ENCODE peak calls at places on chromosomes 4 and X, in four cellular contexts. One of them, this sample, is unnamed.

GRCh38 chr4:47494124-47494430 is 9.0 kb downstream of the ATP10D start:
- DNase-seq in K562: no peak
- DNase-seq in WTC11: no peak
- DNase-seq in HepG2: no peak
- DNase-seq in this sample: no peak

GRCh38 chrX:2418000-2418399 is 82.8 kb downstream of the DHRSX start:
- DNase-seq in K562: no peak
- DNase-seq in WTC11: no peak
- DNase-seq in HepG2: no peak
- DNase-seq in this sample: no peak

GRCh38 chrX:17035111-17035510 is 88.7 kb downstream of the REPS2 start:
- DNase-seq in K562: no peak
- DNase-seq in WTC11: no peak
- DNase-seq in HepG2: no peak
- DNase-seq in this sample: no peak

GRCh38 chrX:114930227-114930626 is 87.2 kb downstream of the IL13RA2 start:
- DNase-seq in K562: no peak
- DNase-seq in WTC11: no peak
- DNase-seq in HepG2: no peak
- DNase-seq in this sample: no peak

GRCh38 chr4:17024430-17024829 is 126.0 kb upstream of the LDB2 start:
- DNase-seq in K562: no peak
- DNase-seq in WTC11: no peak
- DNase-seq in HepG2: no peak
- DNase-seq in this sample: no peak

GRCh38 chrX:151359931-151360871 is 36.8 kb upstream of the VMA21 start:
- DNase-seq in K562: peak
- DNase-seq in WTC11: peak
- DNase-seq in HepG2: peak
- DNase-seq in this sample: no peak

GRCh38 chr4:142282870-142283431 is 563.1 kb downstream of the INPP4B start:
- DNase-seq in K562: no peak
- DNase-seq in WTC11: no peak
- DNase-seq in HepG2: no peak
- DNase-seq in this sample: no peak

GRCh38 chrX:77342028-77342427 is 105.2 kb upstream of the FGF16 start:
- DNase-seq in K562: no peak
- DNase-seq in WTC11: no peak
- DNase-seq in HepG2: no peak
- DNase-seq in this sample: no peak

GRCh38 chr4:1065732-1066131 is 47.6 kb downstream of the RNF212 start:
- DNase-seq in K562: no peak
- DNase-seq in WTC11: no peak
- DNase-seq in HepG2: no peak
- DNase-seq in this sample: no peak

GRCh38 chrX:95884196-95884595 is 800.4 kb upstream of the DIAPH2 start:
- DNase-seq in K562: no peak
- DNase-seq in WTC11: no peak
- DNase-seq in HepG2: no peak
- DNase-seq in this sample: no peak

GRCh38 chr4:141021397-141022194 is 111.7 kb downstream of the RNF150 start:
- DNase-seq in K562: no peak
- DNase-seq in WTC11: no peak
- DNase-seq in HepG2: no peak
- DNase-seq in this sample: no peak

GRCh38 chr4:141019772-141020171 is 113.5 kb downstream of the RNF150 start:
- DNase-seq in K562: no peak
- DNase-seq in WTC11: no peak
- DNase-seq in HepG2: no peak
- DNase-seq in this sample: no peak

GRCh38 chr4:141022221-141022760 is 111.0 kb downstream of the RNF150 start:
- DNase-seq in K562: no peak
- DNase-seq in WTC11: no peak
- DNase-seq in HepG2: no peak
- DNase-seq in this sample: no peak

GRCh38 chr4:141023051-141023450 is 110.2 kb downstream of the RNF150 start:
- DNase-seq in K562: no peak
- DNase-seq in WTC11: no peak
- DNase-seq in HepG2: no peak
- DNase-seq in this sample: no peak

GRCh38 chr4:141020801-141021261 is 112.4 kb downstream of the RNF150 start:
- DNase-seq in K562: no peak
- DNase-seq in WTC11: no peak
- DNase-seq in HepG2: no peak
- DNase-seq in this sample: no peak
- TF ChIP-seq NR2C2 in K562: no peak
- TF ChIP-seq NR2C2 in WTC11: no peak
- TF ChIP-seq NR2C2 in HepG2: no peak
- TF ChIP-seq NR2C2 in this sample: no peak

DNA sequence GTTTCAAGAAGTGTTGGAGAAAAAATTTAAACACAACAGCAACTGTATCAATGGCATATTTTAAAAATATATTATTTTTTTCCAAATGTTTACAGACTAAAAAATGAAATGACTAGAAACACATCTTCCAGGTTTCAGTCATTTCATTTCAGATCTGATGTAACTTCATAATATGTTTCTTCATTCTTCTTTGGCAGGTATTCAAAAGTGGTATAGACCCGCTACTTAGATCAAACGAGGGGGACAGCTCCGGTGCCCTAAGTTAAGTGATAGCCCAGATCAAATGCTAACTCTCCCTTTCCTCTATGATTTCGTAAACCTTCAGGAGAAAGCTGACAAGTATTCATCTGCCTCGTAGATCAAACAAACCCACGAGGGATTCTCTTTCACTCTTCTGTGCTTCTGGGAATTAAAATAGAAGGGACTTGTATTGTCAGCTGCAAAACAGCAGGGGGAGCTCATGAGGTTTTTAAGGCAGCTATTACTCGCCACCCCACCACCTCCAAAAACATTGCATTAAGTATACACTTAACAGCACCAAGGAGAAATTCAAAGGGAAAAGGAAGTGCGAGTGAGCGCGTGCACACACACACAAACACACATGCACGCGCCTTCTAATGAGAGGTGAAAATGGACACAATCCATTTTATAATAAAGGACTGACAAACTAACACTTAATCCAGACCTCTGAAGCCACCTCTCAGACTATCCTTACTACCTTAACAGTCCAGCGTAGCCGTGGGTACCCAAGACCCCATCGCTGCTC is 21.4 kb downstream of the HELT start:
- DNase-seq in K562: peak
- DNase-seq in WTC11: no peak
- DNase-seq in HepG2: peak
- DNase-seq in this sample: peak
- TF ChIP-seq CREM in K562: no peak
- TF ChIP-seq CREM in WTC11: no peak
- TF ChIP-seq CREM in HepG2: no peak
- TF ChIP-seq CREM in this sample: no peak

GRCh38 chrX:133005038-133005437 is 46.6 kb upstream of the HS6ST2 start:
- DNase-seq in K562: peak
- DNase-seq in WTC11: no peak
- DNase-seq in HepG2: peak
- DNase-seq in this sample: no peak
- TF ChIP-seq NR2C2 in K562: no peak
- TF ChIP-seq NR2C2 in WTC11: no peak
- TF ChIP-seq NR2C2 in HepG2: no peak
- TF ChIP-seq NR2C2 in this sample: no peak

GRCh38 chrX:68997461-68997860 is 167.8 kb downstream of the PJA1 start:
- DNase-seq in K562: no peak
- DNase-seq in WTC11: no peak
- DNase-seq in HepG2: no peak
- DNase-seq in this sample: no peak
- TF ChIP-seq CREM in K562: no peak
- TF ChIP-seq CREM in WTC11: no peak
- TF ChIP-seq CREM in HepG2: no peak
- TF ChIP-seq CREM in this sample: no peak